ENCODE peak calls at places on chromosomes 3 and 15, in eight cellular contexts. T is tibial artery, G is heart left ventricle, X is progenitor cell of endocrine pancreas, M is breast epithelium, N is H9, B is nephron progenitor cell, O is brain microvascular endothelial cell. L is an unnamed sample.

GRCh38 chr3:49015765-49016164 is 2.6 kb downstream of the DALRD3 start:
- DNase-seq in T (no peak), G (no peak), X (no peak), M (no peak), N (no peak), B (no peak), O (no peak), L (no peak)

GRCh38 chr3:37772773-37773291 is 88.8 kb upstream of the CTDSPL start:
- DNase-seq in T (no peak), G (no peak), X (no peak), M (no peak), N (no peak), B (peak; percentile 14), O (no peak), L (no peak)

GRCh38 chr15:101409621-101410020 is 79.9 kb downstream of the PCSK6 start:
- DNase-seq in T (no peak), G (no peak), X (no peak), M (no peak), N (no peak), B (no peak), O (no peak), L (no peak)

GRCh38 chr15:75636026-75636425 is 4.0 kb downstream of the IMP3 start:
- DNase-seq in T (no peak), G (no peak), X (no peak), M (no peak), N (no peak), B (no peak), O (no peak), L (no peak)

GRCh38 chr15:86044981-86045380 is 34.7 kb upstream of the AGBL1 start:
- DNase-seq in T (no peak), G (no peak), X (no peak), M (no peak), N (no peak), B (no peak), O (no peak), L (no peak)

GRCh38 chr3:51198476-51198875 is 186.6 kb upstream of the MANF start:
- DNase-seq in T (no peak), G (no peak), X (no peak), M (no peak), N (no peak), B (no peak), O (no peak), L (no peak)

GRCh38 chr3:197017003-197017402 is 12.6 kb downstream of the MELTF start:
- DNase-seq in T (no peak), G (no peak), X (no peak), M (no peak), N (peak; percentile 20), B (no peak), O (no peak), L (no peak)

GRCh38 chr3:31934018-31934417 is 47.0 kb downstream of the OSBPL10 start:
- DNase-seq in T (no peak), G (no peak), X (no peak), M (no peak), N (no peak), B (peak; percentile 19), O (no peak), L (peak; percentile 42)

GRCh38 chr3:53269888-53270880 is 14.4 kb upstream of the TKT start:
- DNase-seq in T (peak; percentile 86), G (peak; percentile 83), X (peak; percentile 45), M (peak; percentile 95), N (peak; percentile 95), B (peak; percentile 35), O (peak; percentile 91), L (peak; percentile 98)

GRCh38 chr3:50340404-50341329 is at the start of gene RASSF1:
- DNase-seq in T (peak; percentile 82), G (peak; percentile 85), X (no peak), M (no peak), N (peak; percentile 60), B (no peak), O (no peak), L (no peak)

GRCh38 chr3:71800023-71800422 is 15.1 kb upstream of the PROK2 start:
- DNase-seq in T (no peak), G (no peak), X (no peak), M (no peak), N (no peak), B (no peak), O (no peak), L (no peak)

GRCh38 chr3:31240894-31241293 is 291.8 kb upstream of the STT3B start:
- DNase-seq in T (no peak), G (no peak), X (no peak), M (no peak), N (no peak), B (no peak), O (no peak), L (no peak)

GRCh38 chr3:170907519-170908234 is 760 bp downstream of the EIF5A2 start:
- DNase-seq in T (no peak), G (no peak), X (no peak), M (no peak), N (no peak), B (peak; percentile 14), O (peak; percentile 11), L (no peak)

GRCh38 chr15:38796589-38796988 is 232.0 kb upstream of the RASGRP1 start:
- DNase-seq in T (no peak), G (no peak), X (no peak), M (no peak), N (no peak), B (no peak), O (no peak), L (no peak)

GRCh38 chr15:99467338-99467720 is 98.5 kb upstream of the MEF2A start:
- DNase-seq in T (no peak), G (no peak), X (no peak), M (no peak), N (no peak), B (no peak), O (no peak), L (no peak)

GRCh38 chr15:41666353-41666920 is 6.2 kb downstream of the MGA start:
- DNase-seq in T (no peak), G (no peak), X (no peak), M (no peak), N (no peak), B (no peak), O (no peak), L (no peak)

GRCh38 chr3:16840111-16840444 is 44.7 kb upstream of the PLCL2 start:
- DNase-seq in T (no peak), G (no peak), X (no peak), M (no peak), N (no peak), B (no peak), O (no peak), L (no peak)

GRCh38 chr3:12336099-12336498 is 47.2 kb downstream of the PPARG start:
- DNase-seq in T (no peak), G (no peak), X (no peak), M (no peak), N (no peak), B (no peak), O (peak; percentile 9), L (no peak)

GRCh38 chr3:13364602-13365271 is 55.4 kb downstream of the NUP210 start:
- DNase-seq in T (no peak), G (no peak), X (no peak), M (no peak), N (no peak), B (no peak), O (peak; percentile 28), L (no peak)

DNA sequence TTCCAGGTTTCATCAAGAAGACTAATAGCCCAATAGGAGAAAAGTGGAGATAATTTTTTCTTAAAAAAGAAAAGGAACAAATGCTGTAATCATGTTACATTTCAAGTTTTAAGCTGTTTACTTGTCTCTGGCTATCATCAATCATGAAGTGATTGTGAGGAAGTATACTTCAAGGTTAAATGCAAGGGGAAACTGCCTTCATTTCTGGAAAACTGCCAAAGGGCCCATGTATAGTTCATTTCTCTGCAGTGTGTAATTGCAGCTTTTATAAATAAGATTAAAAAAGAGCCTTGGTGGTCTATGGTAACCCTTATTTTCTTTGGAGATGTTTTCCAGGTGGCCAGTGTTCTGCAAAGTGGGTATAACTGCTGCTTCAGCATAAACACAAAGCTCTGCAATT is 101.9 kb downstream of the GRM7 start:
- DNase-seq in T (no peak), G (no peak), X (no peak), M (no peak), N (no peak), B (no peak), O (no peak), L (no peak)
- TF ChIP-seq CTCF in T (no peak), G (no peak), X (no peak), M (no peak), N (no peak), B (no peak), O (no peak), L (no peak)

DNA sequence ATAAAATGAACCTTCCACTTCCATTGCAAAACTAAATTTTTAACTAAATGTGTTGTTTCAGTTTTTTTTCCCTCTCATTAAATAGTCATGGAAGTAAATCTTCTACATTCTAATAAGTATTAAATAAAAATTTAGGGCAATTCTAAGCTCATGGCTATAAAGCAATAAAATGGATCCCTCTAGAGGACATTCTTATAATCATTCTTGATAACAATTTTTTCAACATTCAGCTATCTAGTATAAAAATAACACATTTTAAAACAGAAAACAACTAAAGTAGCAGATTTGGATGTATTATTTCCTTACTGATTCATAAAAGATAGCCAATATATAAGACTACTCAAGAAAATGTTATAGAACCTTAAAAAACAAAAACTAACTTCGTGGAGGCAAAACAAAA is 393.1 kb downstream of the PLOD2 start:
- DNase-seq in T (no peak), G (no peak), X (no peak), M (no peak), N (no peak), B (no peak), O (no peak), L (no peak)
- TF ChIP-seq CTCF in T (no peak), G (peak; percentile 35), X (peak; percentile 32), M (no peak), N (peak; percentile 50), B (peak; percentile 30), O (no peak), L (peak; percentile 20)

GRCh38 chr3:189911001-189911400 is 209.7 kb downstream of the P3H2 start:
- DNase-seq in T (no peak), G (no peak), X (no peak), M (no peak), N (no peak), B (no peak), O (no peak), L (no peak)
- TF ChIP-seq CTCF in T (no peak), G (no peak), X (no peak), M (no peak), N (no peak), B (no peak), O (no peak), L (no peak)

DNA sequence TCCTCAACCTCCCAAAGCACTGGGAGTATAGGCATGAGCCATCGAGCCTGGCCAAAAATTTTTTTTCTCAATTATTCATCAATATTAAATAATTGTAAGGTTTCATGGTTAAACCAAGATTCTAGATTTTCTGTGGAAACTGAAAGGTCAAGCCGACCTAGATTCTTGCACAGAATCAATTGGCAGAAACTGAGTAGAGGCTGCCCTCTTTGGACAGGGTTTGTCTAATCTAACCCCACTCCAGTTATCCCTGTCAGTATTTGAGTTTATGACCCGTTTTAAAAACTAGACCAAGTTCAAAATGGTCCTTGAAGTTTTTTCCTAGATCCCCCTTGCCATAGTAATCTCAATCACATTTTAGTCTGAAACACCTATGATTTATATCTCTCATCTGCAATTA is 8.6 kb upstream of the ADAM10 start:
- DNase-seq in T (no peak), G (no peak), X (no peak), M (no peak), N (no peak), B (no peak), O (no peak), L (no peak)
- TF ChIP-seq CTCF in T (no peak), G (peak; percentile 46), X (no peak), M (no peak), N (no peak), B (no peak), O (peak; percentile 39), L (peak; percentile 39)